ENCODE peak calls at places on chromosome 5, in nine cellular contexts. I is fibroblast of mammary gland, C is astrocyte of the spinal cord, J is K562, R is endothelial cell of umbilical vein, P is left ventricle myocardium inferior, Q is kidney epithelial cell, W is esophagus squamous epithelium, U is AG09309. B is an unnamed sample.

GRCh38 chr5:109242518-109242917 is 167.3 kb downstream of the PJA2 start:
- DNase-seq in R (no peak), U (no peak), W (no peak), Q (no peak), C (peak; percentile 14), J (no peak), P (no peak), I (no peak), B (no peak)

GRCh38 chr5:65760504-65761275 is 38.7 kb downstream of the NLN start:
- DNase-seq in Q (no peak), R (peak; percentile 86), I (peak; percentile 61), J (no peak), W (no peak), C (peak; percentile 70), P (no peak), U (peak; percentile 52), B (no peak)

GRCh38 chr5:93433422-93433821 is 147.6 kb downstream of the NR2F1-AS1 start:
- DNase-seq in Q (peak; percentile 16), I (peak; percentile 94), C (peak; percentile 63), R (no peak), P (no peak), J (no peak), W (no peak), U (peak; percentile 23), B (peak; percentile 54)

GRCh38 chr5:137822158-137822764 is 45.4 kb upstream of the MYOT start:
- DNase-seq in J (peak; percentile 41), U (no peak), W (no peak), R (peak; percentile 31), I (peak; percentile 50), P (no peak), Q (peak; percentile 16), C (peak; percentile 25), B (no peak)

GRCh38 chr5:178370102-178370501 is 137.5 kb upstream of the PHYKPL start:
- DNase-seq in W (no peak), P (no peak), J (no peak), R (no peak), I (no peak), U (no peak), C (no peak), Q (no peak), B (no peak)

GRCh38 chr5:42801516-42802166 is 10.1 kb downstream of the SELENOP start:
- DNase-seq in J (no peak), U (no peak), P (no peak), I (no peak), W (no peak), C (no peak), Q (no peak), R (no peak), B (no peak)

GRCh38 chr5:110096419-110096818 is 406.7 kb downstream of the MAN2A1 start:
- DNase-seq in R (no peak), P (no peak), I (no peak), C (no peak), W (no peak), U (no peak), J (no peak), Q (no peak), B (no peak)

GRCh38 chr5:127228540-127229184 is 61.9 kb upstream of the MEGF10 start:
- DNase-seq in I (no peak), P (no peak), W (no peak), J (peak; percentile 36), U (no peak), C (no peak), R (no peak), Q (no peak), B (no peak)

GRCh38 chr5:133514456-133514855 is 97.9 kb downstream of the FSTL4 start:
- DNase-seq in C (no peak), P (no peak), I (no peak), J (no peak), R (no peak), W (no peak), Q (no peak), U (no peak), B (no peak)

GRCh38 chr5:154390096-154390495 is 55.7 kb upstream of the SAP30L start:
- DNase-seq in U (no peak), C (peak; percentile 82), P (no peak), Q (no peak), W (no peak), R (peak; percentile 71), J (no peak), I (no peak), B (no peak)

GRCh38 chr5:38670878-38671277 is 114.4 kb upstream of the LIFR start:
- DNase-seq in J (no peak), W (no peak), R (no peak), P (no peak), C (peak; percentile 61), I (peak; percentile 73), Q (no peak), U (peak; percentile 27), B (peak; percentile 71)

GRCh38 chr5:1039210-1039548 is 30.6 kb downstream of the NKD2 start:
- DNase-seq in R (no peak), W (no peak), I (no peak), P (peak; percentile 11), C (no peak), Q (no peak), U (no peak), J (no peak), B (no peak)
- H3K4me3 ChIP-seq in R (no peak overlapping the region), W (no peak overlapping the region), I (no peak overlapping the region), P (no peak overlapping the region), C (no peak overlapping the region), Q (no peak overlapping the region), U (no peak overlapping the region), J (no peak overlapping the region), B (no peak overlapping the region)

GRCh38 chr5:76310208-76310607 is 92.9 kb upstream of the IQGAP2 start:
- DNase-seq in W (no peak), R (no peak), I (no peak), Q (no peak), C (no peak), J (no peak), P (no peak), U (no peak), B (no peak)
- TF ChIP-seq CTCF in W (no peak), R (no peak), I (no peak), Q (no peak), C (no peak), J (no peak), P (no peak), U (no peak), B (no peak)

DNA sequence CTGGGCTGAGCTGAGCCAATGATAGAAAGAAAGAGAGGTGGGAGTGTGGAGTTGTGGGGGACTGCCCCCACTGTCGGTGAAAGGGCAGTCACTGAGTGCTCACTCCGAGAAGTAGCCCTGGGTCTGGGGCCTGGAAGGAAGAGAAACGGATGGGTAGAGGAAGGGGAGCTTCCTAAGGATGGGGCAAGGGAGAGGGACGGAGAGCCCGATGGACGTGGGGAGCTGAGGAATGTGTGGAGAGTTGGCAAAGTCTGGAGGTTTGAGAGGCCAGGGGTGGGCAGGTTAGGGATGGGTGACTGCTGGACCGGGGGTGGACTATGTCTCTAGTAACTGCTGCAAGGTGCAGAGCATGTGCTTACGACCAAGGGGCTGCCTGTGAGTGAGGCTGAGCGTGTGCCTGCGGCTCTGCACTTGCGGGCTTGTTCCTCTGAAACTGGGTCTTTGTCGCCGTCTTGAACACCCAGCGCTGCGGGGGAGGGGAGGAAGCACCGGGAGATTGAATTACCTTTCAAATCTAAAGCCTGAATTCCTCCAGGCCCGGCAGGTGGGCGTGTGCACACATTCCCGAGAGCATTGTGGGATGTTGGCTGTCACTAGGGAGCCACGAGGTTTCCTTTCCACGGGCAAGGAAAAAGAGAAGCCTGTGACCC is 76.4 kb upstream of the ARAP3 start:
- DNase-seq in Q (no peak), I (no peak), U (no peak), W (no peak), P (no peak), R (no peak), J (no peak), C (no peak), B (no peak)
- H3K4me3 ChIP-seq in Q (no peak overlapping the region), I (no peak overlapping the region), U (no peak overlapping the region), W (no peak overlapping the region), P (no peak overlapping the region), R (no peak overlapping the region), J (no peak overlapping the region), C (no peak overlapping the region), B (no peak overlapping the region)

GRCh38 chr5:138898742-138899141 is 23.6 kb upstream of the LRRTM2 start:
- DNase-seq in P (no peak), W (no peak), J (no peak), R (no peak), I (no peak), U (no peak), Q (no peak), C (no peak), B (no peak)
- TF ChIP-seq CTCF in P (no peak), W (no peak), J (no peak), R (no peak), I (no peak), U (no peak), Q (no peak), C (no peak), B (no peak)

DNA sequence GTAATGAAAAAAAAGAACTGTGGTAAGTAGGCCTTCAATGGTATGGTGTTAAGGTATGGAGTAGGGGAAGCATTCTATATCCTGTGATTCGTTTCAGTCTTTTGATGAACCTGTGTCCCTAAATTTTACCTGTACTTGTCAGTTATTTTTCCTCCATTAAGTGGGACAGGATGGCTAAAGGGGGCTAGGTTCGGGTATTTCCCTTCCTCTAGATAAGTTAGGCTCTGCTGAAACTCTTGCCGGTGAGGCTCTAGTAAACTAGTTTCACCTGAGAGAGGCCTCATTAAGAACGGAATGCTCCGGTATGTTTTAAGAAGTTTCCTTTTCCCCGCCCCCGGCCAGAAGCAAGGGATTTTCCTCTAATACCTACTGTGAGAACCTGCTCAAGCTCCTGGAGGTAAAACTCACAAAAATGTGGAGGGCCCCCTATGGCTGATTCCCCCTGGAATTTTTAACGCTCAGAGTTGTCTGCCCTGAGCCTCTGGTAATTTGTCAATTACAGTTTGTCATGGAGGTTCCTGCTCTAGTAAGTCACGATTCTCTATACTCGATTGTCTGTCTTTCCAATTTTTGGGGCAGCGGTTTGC is 87.7 kb downstream of the MACIR start:
- DNase-seq in W (no peak), U (no peak), Q (no peak), C (no peak), J (no peak), R (peak; percentile 2), P (no peak), I (no peak), B (no peak)
- H3K4me3 ChIP-seq in W (no peak overlapping the region), U (no peak overlapping the region), Q (no peak overlapping the region), C (no peak overlapping the region), J (no peak overlapping the region), R (no peak overlapping the region), P (no peak overlapping the region), I (no peak overlapping the region), B (no peak overlapping the region)

B was measured in AG04449.